ENCODE peak calls at places on chromosomes 7 and 10, in nine cellular contexts. Z is T follicular helper cell; L is CD4-positive, CD25-positive, alpha-beta regulatory T cell; E is effector CD4-positive, alpha-beta T cell; N is AG09309; O is stimulated activated CD8-positive, alpha-beta memory T cell treated with anti-CD3 and anti-CD28 coated beads, Interleukin-2, amount 100 ng/mL, for 48 hours; S is RPMI7951; V is mesothelial cell of epicardium; J is activated CD8-positive, alpha-beta memory T cell treated with anti-CD3 and anti-CD28 coated beads for 1 hour. A is an unnamed sample.

GRCh38 chr7:155908385-155908784 is 96.1 kb upstream of the SHH start:
- DNase-seq in L (no peak), E (no peak), V (no peak), S (no peak), O (no peak), Z (no peak), N (no peak), J (no peak), A (no peak)

GRCh38 chr10:35598379-35598778 is 6.8 kb upstream of the GJD4 start:
- DNase-seq in N (no peak), V (no peak), E (no peak), S (no peak), L (no peak), Z (no peak), O (no peak), J (no peak), A (no peak)

GRCh38 chr10:43120948-43121290 is 17.3 kb upstream of the CSGALNACT2 start:
- DNase-seq in E (no peak), Z (no peak), L (peak), O (peak), V (no peak), N (no peak), S (peak), J (no peak), A (no peak)

GRCh38 chr7:155930061-155930460 is 117.8 kb upstream of the SHH start:
- DNase-seq in L (no peak), S (no peak), E (no peak), Z (no peak), J (no peak), O (no peak), N (no peak), V (no peak), A (no peak)

GRCh38 chr7:36788814-36789470 is 64.6 kb upstream of the AOAH start:
- DNase-seq in E (no peak), Z (no peak), V (no peak), J (no peak), N (no peak), S (no peak), L (no peak), O (no peak), A (no peak)

GRCh38 chr7:111560773-111561658 is 1.3 kb downstream of the IMMP2L start:
- DNase-seq in S (peak), V (no peak), Z (no peak), N (no peak), E (no peak), J (no peak), O (no peak), L (no peak), A (no peak)

GRCh38 chr10:119378737-119379067 is 163.8 kb downstream of the RGS10 start:
- DNase-seq in N (no peak), J (no peak), L (no peak), S (no peak), V (no peak), O (no peak), E (no peak), Z (no peak), A (peak)

GRCh38 chr10:84342584-84342983 is 14.2 kb downstream of the CCSER2 start:
- DNase-seq in J (no peak), E (no peak), V (no peak), O (no peak), S (no peak), L (no peak), N (no peak), Z (no peak), A (no peak)

GRCh38 chr7:12866237-12866636 is 178.8 kb downstream of the ARL4A start:
- DNase-seq in O (no peak), V (no peak), J (no peak), N (no peak), L (no peak), S (no peak), E (no peak), Z (no peak), A (no peak)

GRCh38 chr7:139071683-139072082 is 35.8 kb upstream of the ZC3HAV1L start:
- DNase-seq in Z (no peak), N (no peak), E (no peak), L (no peak), S (no peak), J (no peak), O (no peak), V (no peak), A (no peak)

GRCh38 chr10:43569681-43570080 is 4.7 kb downstream of the ZNF239 start:
- DNase-seq in S (no peak), Z (no peak), E (no peak), O (no peak), L (no peak), V (no peak), J (no peak), N (no peak), A (no peak)

GRCh38 chr7:108248821-108249220 is 118.7 kb upstream of the LAMB4 start:
- DNase-seq in V (no peak), S (no peak), N (no peak), O (no peak), L (no peak), J (no peak), Z (no peak), E (no peak), A (no peak)

GRCh38 chr10:113357688-113358306 is 195.1 kb upstream of the HABP2 start:
- DNase-seq in L (no peak), J (no peak), S (no peak), Z (no peak), V (no peak), N (no peak), E (no peak), O (no peak), A (no peak)

GRCh38 chr7:76351372-76351771 is 7.4 kb downstream of the YWHAG start:
- DNase-seq in Z (no peak), N (no peak), O (no peak), S (no peak), J (no peak), V (no peak), E (no peak), L (no peak), A (no peak)

GRCh38 chr10:23557777-23558176 is 118.9 kb downstream of the OTUD1 start:
- DNase-seq in V (no peak), L (no peak), J (no peak), Z (no peak), O (no peak), N (no peak), S (peak), E (no peak), A (no peak)

GRCh38 chr7:140003913-140004382 is 58.8 kb downstream of the PARP12 start:
- DNase-seq in E (no peak), V (no peak), L (no peak), Z (no peak), S (peak), N (no peak), O (no peak), J (no peak), A (no peak)

GRCh38 chr10:26491934-26492333 is 53.8 kb downstream of the APBB1IP start:
- DNase-seq in E (no peak), O (no peak), J (no peak), S (peak), V (no peak), L (no peak), Z (no peak), N (peak), A (no peak)

GRCh38 chr10:114327537-114328277 is 76.6 kb downstream of the AFAP1L2 start:
- DNase-seq in O (no peak), Z (no peak), E (no peak), J (no peak), N (no peak), S (no peak), L (no peak), V (no peak), A (no peak)

GRCh38 chr7:125316451-125316850 is 386.8 kb upstream of the POT1 start:
- DNase-seq in V (no peak), L (no peak), J (no peak), O (no peak), E (no peak), S (no peak), Z (no peak), N (no peak), A (no peak)

GRCh38 chr10:129332476-129332875 is 134.6 kb upstream of the MGMT start:
- DNase-seq in V (no peak), J (no peak), Z (no peak), N (no peak), L (peak), E (no peak), S (no peak), O (peak), A (no peak)

GRCh38 chr7:48307041-48307714 is 135.9 kb downstream of the ABCA13 start:
- DNase-seq in Z (no peak), J (no peak), N (no peak), L (no peak), O (no peak), S (no peak), V (no peak), E (no peak), A (no peak)

GRCh38 chr7:47721670-47722069 is 139.8 kb upstream of the TNS3 start:
- DNase-seq in O (no peak), J (no peak), E (no peak), L (no peak), S (no peak), N (no peak), Z (no peak), V (no peak), A (no peak)

GRCh38 chr10:70145666-70146488 is 623 bp downstream of the TYSND1 start:
- DNase-seq in Z (peak), S (peak), J (peak), N (no peak), L (peak), E (peak), V (peak), O (peak), A (no peak)

GRCh38 chr7:151060113-151060415 is 675 bp downstream of the SLC4A2 start:
- DNase-seq in V (no peak), L (no peak), E (no peak), O (no peak), J (no peak), S (no peak), Z (no peak), N (no peak), A (no peak)

GRCh38 chr7:113371376-113372043 is 253.2 kb upstream of the SMIM30 start:
- DNase-seq in V (no peak), N (no peak), L (no peak), J (no peak), S (peak), Z (no peak), O (no peak), E (no peak), A (no peak)

GRCh38 chr7:39509441-39509840 is 56.8 kb upstream of the YAE1 start:
- DNase-seq in J (no peak), E (no peak), Z (no peak), V (no peak), S (no peak), O (no peak), L (no peak), N (no peak), A (no peak)

GRCh38 chr7:140260767-140261486 is 84.1 kb upstream of the KDM7A start:
- DNase-seq in L (no peak), O (no peak), S (no peak), V (no peak), E (no peak), Z (no peak), J (no peak), N (no peak), A (no peak)

GRCh38 chr10:94052901-94053638 is 59.3 kb downstream of the PLCE1 start:
- DNase-seq in Z (no peak), V (no peak), N (peak), O (no peak), E (no peak), J (no peak), S (no peak), L (no peak), A (no peak)

GRCh38 chr7:51275532-51275931 is 41.1 kb downstream of the COBL start:
- DNase-seq in J (no peak), O (no peak), S (no peak), V (no peak), E (no peak), L (no peak), Z (no peak), N (no peak), A (no peak)

GRCh38 chr10:15253951-15254807 is 85.7 kb upstream of the NMT2 start:
- DNase-seq in E (no peak), Z (no peak), O (no peak), N (no peak), J (no peak), L (no peak), S (no peak), V (no peak), A (no peak)

GRCh38 chr7:35038340-35038738 is 1.1 kb upstream of the DPY19L1 start:
- DNase-seq in V (no peak), J (no peak), N (no peak), S (no peak), O (no peak), E (no peak), Z (no peak), L (no peak), A (no peak)

GRCh38 chr7:118104812-118105441 is 79.0 kb upstream of the LSM8 start:
- DNase-seq in S (peak), V (no peak), E (no peak), Z (no peak), J (no peak), N (no peak), L (no peak), O (no peak), A (no peak)